ENCODE peak calls at places on chromosomes 12 and 14, in four cellular contexts. One of them, this sample, is unnamed.
A peak's percentile ranks its signal among the peaks of the same experiment; 100 is the strongest.

GRCh38 chr12:15979096-15980091 is 68.3 kb downstream of the DERA start:
- DNase-seq in GM23338: peak; percentile 67
- DNase-seq in transverse colon: peak; percentile 43
- DNase-seq in esophagus squamous epithelium: no peak
- DNase-seq in this sample: no peak

GRCh38 chr12:46401703-46402102 is 29.1 kb upstream of the SLC38A2 start:
- DNase-seq in esophagus squamous epithelium: no peak
- DNase-seq in transverse colon: peak; percentile 41
- DNase-seq in GM23338: peak; percentile 52
- DNase-seq in this sample: no peak

GRCh38 chr12:59736786-59737185 is 141.0 kb downstream of the SLC16A7 start:
- DNase-seq in GM23338: no peak
- DNase-seq in transverse colon: no peak
- DNase-seq in esophagus squamous epithelium: no peak
- DNase-seq in this sample: no peak

GRCh38 chr12:2336409-2336829 is 283.6 kb downstream of the CACNA1C start:
- DNase-seq in transverse colon: no peak
- DNase-seq in esophagus squamous epithelium: no peak
- DNase-seq in GM23338: no peak
- DNase-seq in this sample: no peak

GRCh38 chr12:79834712-79835376 is 100.1 kb downstream of the PPP1R12A start:
- DNase-seq in esophagus squamous epithelium: no peak
- DNase-seq in transverse colon: no peak
- DNase-seq in GM23338: no peak
- DNase-seq in this sample: no peak

GRCh38 chr14:92341791-92342190 is 18.8 kb downstream of the SLC24A4 start:
- DNase-seq in transverse colon: no peak
- DNase-seq in GM23338: no peak
- DNase-seq in esophagus squamous epithelium: no peak
- DNase-seq in this sample: no peak

GRCh38 chr12:69966409-69966808 is 141.4 kb downstream of the MYRFL start:
- DNase-seq in transverse colon: peak; percentile 27
- DNase-seq in GM23338: no peak
- DNase-seq in esophagus squamous epithelium: no peak
- DNase-seq in this sample: no peak

GRCh38 chr12:69516950-69517349 is 46.8 kb downstream of the FRS2 start:
- DNase-seq in transverse colon: no peak
- DNase-seq in esophagus squamous epithelium: no peak
- DNase-seq in GM23338: no peak
- DNase-seq in this sample: no peak

GRCh38 chr14:76080009-76080408 is 71.7 kb upstream of the GPATCH2L start:
- DNase-seq in esophagus squamous epithelium: no peak
- DNase-seq in transverse colon: no peak
- DNase-seq in GM23338: no peak
- DNase-seq in this sample: no peak

GRCh38 chr14:44149597-44149996 is 357.5 kb downstream of the FSCB start:
- DNase-seq in esophagus squamous epithelium: no peak
- DNase-seq in GM23338: peak; percentile 91
- DNase-seq in transverse colon: no peak
- DNase-seq in this sample: no peak

GRCh38 chr12:111429760-111430417 is 24.2 kb downstream of the SH2B3 start:
- DNase-seq in GM23338: no peak
- DNase-seq in transverse colon: no peak
- DNase-seq in esophagus squamous epithelium: no peak
- DNase-seq in this sample: peak; percentile 83

GRCh38 chr14:103858063-103858820 is 10.9 kb upstream of the PPP1R13B start:
- DNase-seq in GM23338: peak; percentile 23
- DNase-seq in esophagus squamous epithelium: no peak
- DNase-seq in transverse colon: no peak
- DNase-seq in this sample: no peak

GRCh38 chr12:19704966-19705365 is 265.7 kb downstream of the AEBP2 start:
- DNase-seq in esophagus squamous epithelium: no peak
- DNase-seq in GM23338: no peak
- DNase-seq in transverse colon: no peak
- DNase-seq in this sample: no peak

GRCh38 chr12:47576256-47576655 is 129.6 kb downstream of the RPAP3 start:
- DNase-seq in GM23338: peak; percentile 76
- DNase-seq in transverse colon: no peak
- DNase-seq in esophagus squamous epithelium: no peak
- DNase-seq in this sample: no peak

GRCh38 chr14:82720931-82721330 is 1187.3 kb upstream of the SEL1L start:
- DNase-seq in transverse colon: no peak
- DNase-seq in esophagus squamous epithelium: no peak
- DNase-seq in GM23338: peak; percentile 5
- DNase-seq in this sample: no peak

GRCh38 chr12:116504438-116504837 is 54.7 kb upstream of the MAP1LC3B2 start:
- DNase-seq in esophagus squamous epithelium: no peak
- DNase-seq in GM23338: no peak
- DNase-seq in transverse colon: no peak
- DNase-seq in this sample: no peak

GRCh38 chr12:116502989-116503496 is 56.1 kb upstream of the MAP1LC3B2 start:
- DNase-seq in GM23338: no peak
- DNase-seq in transverse colon: no peak
- DNase-seq in esophagus squamous epithelium: no peak
- DNase-seq in this sample: no peak

GRCh38 chr12:116502141-116502725 is 56.9 kb upstream of the MAP1LC3B2 start:
- DNase-seq in GM23338: no peak
- DNase-seq in esophagus squamous epithelium: no peak
- DNase-seq in transverse colon: no peak
- DNase-seq in this sample: no peak

GRCh38 chr12:116508145-116509121 is 50.7 kb upstream of the MAP1LC3B2 start:
- DNase-seq in transverse colon: peak; percentile 39
- DNase-seq in GM23338: peak; percentile 79
- DNase-seq in esophagus squamous epithelium: no peak
- DNase-seq in this sample: no peak

GRCh38 chr12:116506697-116507064 is 52.5 kb upstream of the MAP1LC3B2 start:
- DNase-seq in esophagus squamous epithelium: no peak
- DNase-seq in transverse colon: no peak
- DNase-seq in GM23338: no peak
- DNase-seq in this sample: no peak
- H3K4me3 ChIP-seq in esophagus squamous epithelium: no peak overlapping the region
- H3K4me3 ChIP-seq in transverse colon: no peak overlapping the region
- H3K4me3 ChIP-seq in GM23338: peak overlapping the region; percentile 41
- H3K4me3 ChIP-seq in this sample: no peak overlapping the region

GRCh38 chr12:124713041-124713435 is 145.6 kb upstream of the NCOR2 start:
- DNase-seq in esophagus squamous epithelium: no peak
- DNase-seq in GM23338: no peak
- DNase-seq in transverse colon: peak; percentile 38
- DNase-seq in this sample: no peak
- H3K27ac ChIP-seq in esophagus squamous epithelium: peak overlapping the region; percentile 92
- H3K27ac ChIP-seq in GM23338: no peak overlapping the region
- H3K27ac ChIP-seq in transverse colon: peak overlapping the region; percentile 82
- H3K27ac ChIP-seq in this sample: no peak overlapping the region

DNA sequence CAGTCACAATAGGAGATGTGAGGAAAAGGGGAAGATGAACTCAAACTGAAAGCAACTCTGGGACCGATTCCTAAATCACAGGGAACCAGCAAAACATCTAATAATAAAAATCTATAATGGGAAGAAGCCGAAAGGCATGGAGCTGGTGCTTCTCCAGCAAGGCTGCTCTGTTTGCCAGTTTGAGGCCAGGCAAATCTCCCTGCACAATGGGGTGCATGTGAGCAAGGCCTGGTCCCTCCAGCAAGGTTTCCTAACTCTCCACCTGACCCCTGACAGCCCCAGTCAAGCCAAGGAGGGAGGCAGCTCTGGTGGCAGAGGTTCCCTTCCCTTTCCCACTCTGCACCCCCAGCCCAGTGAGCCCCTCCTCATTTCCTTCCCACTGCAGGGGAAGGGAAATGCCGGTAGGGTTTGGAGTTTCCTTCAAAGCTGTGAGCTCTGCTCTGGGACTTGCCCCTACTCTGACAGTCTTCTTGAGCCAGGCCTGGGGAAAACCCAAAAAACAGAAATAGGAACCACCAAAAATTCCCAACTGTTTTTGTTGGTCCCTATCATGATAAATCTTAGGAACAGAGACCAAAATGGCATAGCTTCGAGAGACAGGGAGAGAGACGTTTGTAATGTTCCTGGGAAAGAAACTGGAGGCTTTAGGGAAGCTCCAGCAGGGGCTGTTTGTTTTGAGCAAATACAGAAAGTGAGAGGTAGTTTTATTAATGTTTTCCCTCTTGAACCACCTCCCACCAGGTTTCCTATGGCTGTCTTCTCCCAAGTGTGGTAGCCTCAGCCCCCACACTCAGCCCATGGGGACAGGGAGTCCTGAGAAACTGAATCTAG is 34.6 kb downstream of the FMNL3 start:
- DNase-seq in esophagus squamous epithelium: no peak
- DNase-seq in GM23338: no peak
- DNase-seq in transverse colon: no peak
- DNase-seq in this sample: no peak
- H3K4me1 ChIP-seq in esophagus squamous epithelium: peaks cover 67% of the 10 kb centered on the region
- H3K4me1 ChIP-seq in GM23338: peaks cover 21% of the 10 kb centered on the region
- H3K4me1 ChIP-seq in transverse colon: peaks cover 32% of the 10 kb centered on the region
- H3K4me1 ChIP-seq in this sample: peaks cover 89% of the 10 kb centered on the region

GRCh38 chr12:85280984-85281946 is 1.2 kb downstream of the ALX1 start:
- DNase-seq in esophagus squamous epithelium: no peak
- DNase-seq in transverse colon: no peak
- DNase-seq in GM23338: peak; percentile 12
- DNase-seq in this sample: no peak
- H3K4me3 ChIP-seq in esophagus squamous epithelium: peak overlapping the region; percentile 58
- H3K4me3 ChIP-seq in transverse colon: peak overlapping the region; percentile 20
- H3K4me3 ChIP-seq in GM23338: peak overlapping the region; percentile 86
- H3K4me3 ChIP-seq in this sample: no peak overlapping the region

GRCh38 chr14:56129941-56130340 is 11.7 kb downstream of the PELI2 start:
- DNase-seq in esophagus squamous epithelium: no peak
- DNase-seq in GM23338: peak; percentile 38
- DNase-seq in transverse colon: no peak
- DNase-seq in this sample: no peak

GRCh38 chr14:56131865-56132830 is 13.9 kb downstream of the PELI2 start:
- DNase-seq in esophagus squamous epithelium: no peak
- DNase-seq in transverse colon: no peak
- DNase-seq in GM23338: peak; percentile 24
- DNase-seq in this sample: no peak

GRCh38 chr14:56129092-56129491 is 10.9 kb downstream of the PELI2 start:
- DNase-seq in GM23338: peak; percentile 55
- DNase-seq in esophagus squamous epithelium: no peak
- DNase-seq in transverse colon: no peak
- DNase-seq in this sample: no peak

GRCh38 chr14:56133547-56133946 is 15.3 kb downstream of the PELI2 start:
- DNase-seq in esophagus squamous epithelium: no peak
- DNase-seq in GM23338: peak; percentile 48
- DNase-seq in transverse colon: no peak
- DNase-seq in this sample: no peak

DNA sequence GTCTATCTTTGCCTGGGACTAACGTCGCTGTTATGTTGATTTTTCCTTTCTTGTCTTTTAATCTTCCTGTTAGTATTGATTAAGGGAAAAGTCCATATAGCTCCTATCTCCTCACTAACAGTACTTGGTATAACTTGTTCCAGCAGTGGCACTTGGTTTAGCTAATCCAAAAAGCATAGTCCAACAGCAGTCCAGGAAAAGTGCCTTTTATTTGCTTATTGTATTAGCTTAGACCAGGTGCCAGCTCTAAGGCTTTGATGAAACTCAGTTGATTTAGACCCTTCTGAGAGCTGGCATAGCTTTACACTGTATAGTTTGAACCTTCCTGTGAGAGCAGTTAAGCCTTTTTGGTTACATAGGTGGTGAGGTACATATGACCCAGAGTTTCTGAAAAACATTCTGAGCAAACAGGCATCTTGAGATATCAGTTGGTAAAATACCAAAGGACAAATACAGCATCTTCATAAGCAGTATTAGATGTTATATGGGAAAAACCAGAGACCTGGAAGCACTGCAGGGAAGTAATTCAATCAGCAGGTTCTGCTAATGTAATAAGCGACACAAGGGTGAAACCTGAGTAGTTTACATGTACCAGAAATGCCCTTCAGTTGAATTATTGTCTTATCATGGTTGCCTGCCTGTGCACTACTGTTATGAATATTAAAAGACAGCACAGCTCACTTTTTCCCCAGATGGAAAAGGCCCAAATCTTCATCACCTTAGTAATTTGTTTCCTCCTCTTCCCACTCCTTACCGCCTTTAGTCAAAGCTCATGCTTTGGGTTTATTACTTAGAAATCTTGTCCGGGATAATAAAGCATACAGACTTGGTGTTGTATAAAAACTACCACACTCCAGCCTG is 13.0 kb downstream of the PELI2 start:
- DNase-seq in esophagus squamous epithelium: no peak
- DNase-seq in GM23338: no peak
- DNase-seq in transverse colon: no peak
- DNase-seq in this sample: no peak
- H3K27ac ChIP-seq in esophagus squamous epithelium: no peak overlapping the region
- H3K27ac ChIP-seq in GM23338: no peak overlapping the region
- H3K27ac ChIP-seq in transverse colon: no peak overlapping the region
- H3K27ac ChIP-seq in this sample: no peak overlapping the region

This sample was measured in CD8-positive, alpha-beta memory T cell.